ENCODE peak calls at places on chromosomes 13 and 19, in six cellular contexts. G, C, V, N, D and P are unnamed samples.

GRCh38 chr19:46861691-46862503 is 1.1 kb downstream of the ARHGAP35 start:
- DNase-seq in G (peak; percentile 44), C (no peak), V (no peak), N (peak; percentile 65), D (no peak), P (no peak)

GRCh38 chr13:51780099-51780498 is 23.9 kb downstream of the DHRS12 start:
- DNase-seq in G (no peak), C (no peak), V (no peak), N (no peak), D (no peak), P (no peak)

GRCh38 chr19:2129486-2129885 is 21.9 kb downstream of the AP3D1 start:
- DNase-seq in G (no peak), C (no peak), V (no peak), N (no peak), D (no peak), P (no peak)

GRCh38 chr19:35462476-35462953 is 14.5 kb downstream of the FFAR2 start:
- DNase-seq in G (no peak), C (no peak), V (no peak), N (no peak), D (peak; percentile 86), P (peak; percentile 48)

GRCh38 chr19:35267818-35268545 is 780 bp upstream of the USF2 start:
- DNase-seq in G (peak; percentile 78), C (peak; percentile 81), V (peak; percentile 39), N (peak; percentile 71), D (peak; percentile 75), P (peak; percentile 52)

GRCh38 chr19:11480081-11480926 is 542 bp downstream of the ELAVL3 start:
- DNase-seq in G (no peak), C (no peak), V (no peak), N (no peak), D (no peak), P (no peak)

GRCh38 chr13:59424661-59425060 is 739.1 kb downstream of the DIAPH3 start:
- DNase-seq in G (no peak), C (no peak), V (no peak), N (no peak), D (no peak), P (no peak)

GRCh38 chr13:32881074-32881791 is 135.0 kb upstream of the KL start:
- DNase-seq in G (no peak), C (no peak), V (no peak), N (no peak), D (no peak), P (no peak)

GRCh38 chr19:14059093-14059480 is 2.8 kb downstream of the PALM3 start:
- DNase-seq in G (no peak), C (no peak), V (no peak), N (no peak), D (peak; percentile 67), P (no peak)

GRCh38 chr19:1009043-1009975 is 9.1 kb downstream of the GRIN3B start:
- DNase-seq in G (no peak), C (no peak), V (no peak), N (no peak), D (no peak), P (no peak)

GRCh38 chr19:737591-738093 is 13.3 kb upstream of the MISP start:
- DNase-seq in G (peak; percentile 38), C (no peak), V (peak; percentile 49), N (peak; percentile 78), D (peak; percentile 65), P (peak; percentile 24)

GRCh38 chr19:46489445-46490272 is 6.0 kb downstream of the PNMA8B start:
- DNase-seq in G (no peak), C (no peak), V (no peak), N (peak; percentile 86), D (no peak), P (no peak)

GRCh38 chr13:37816276-37816675 is 53.3 kb downstream of the TRPC4 start:
- DNase-seq in G (no peak), C (no peak), V (no peak), N (no peak), D (no peak), P (no peak)

GRCh38 chr13:92175330-92175729 is 776.9 kb downstream of the GPC5 start:
- DNase-seq in G (no peak), C (no peak), V (no peak), N (peak; percentile 53), D (peak; percentile 20), P (no peak)

GRCh38 chr19:37867831-37868230 is 38.6 kb downstream of the WDR87 start:
- DNase-seq in G (no peak), C (no peak), V (no peak), N (no peak), D (no peak), P (no peak)

GRCh38 chr13:27171244-27171829 is at the start of gene USP12:
- DNase-seq in G (peak; percentile 45), C (peak; percentile 61), V (peak; percentile 59), N (no peak), D (no peak), P (no peak)

GRCh38 chr19:55454787-55455243 is 6.6 kb downstream of the ISOC2 start:
- DNase-seq in G (no peak), C (no peak), V (no peak), N (peak; percentile 85), D (peak; percentile 69), P (no peak)

GRCh38 chr13:25881946-25882574 is 169.8 kb downstream of the SHISA2 start:
- DNase-seq in G (no peak), C (no peak), V (peak; percentile 17), N (peak; percentile 84), D (no peak), P (no peak)

GRCh38 chr13:33659894-33660293 is 158.1 kb upstream of the RFC3 start:
- DNase-seq in G (no peak), C (no peak), V (no peak), N (no peak), D (no peak), P (no peak)

GRCh38 chr13:36030670-36031331 is 100.4 kb downstream of the DCLK1 start:
- DNase-seq in G (no peak), C (no peak), V (no peak), N (peak; percentile 65), D (no peak), P (no peak)

GRCh38 chr19:1270168-1270853 is 1.2 kb downstream of the CIRBP start:
- DNase-seq in G (no peak), C (no peak), V (no peak), N (no peak), D (no peak), P (no peak)

GRCh38 chr13:30465541-30466357 is at the start of gene HMGB1:
- DNase-seq in G (peak; percentile 98), C (peak; percentile 98), V (peak; percentile 95), N (peak; percentile 100), D (peak; percentile 99), P (peak; percentile 97)

GRCh38 chr19:55986487-55986886 is at the start of gene NLRP5:
- DNase-seq in G (no peak), C (no peak), V (no peak), N (no peak), D (no peak), P (no peak)

GRCh38 chr19:44662686-44663085 is 8.6 kb upstream of the CEACAM19 start:
- DNase-seq in G (no peak), C (no peak), V (no peak), N (no peak), D (no peak), P (no peak)